ENCODE peak calls at places on chromosome 6, in four cellular contexts. I, F, S and C are unnamed samples.

GRCh38 chr6:156280131-156280530 is 497.0 kb upstream of the ARID1B start:
- DNase-seq in I (peak), F (no peak), S (peak), C (peak)

GRCh38 chr6:2157441-2158127 is 87.8 kb downstream of the GMDS start:
- DNase-seq in I (no peak), F (no peak), S (no peak), C (peak)

GRCh38 chr6:161951139-161951538 is 677.3 kb upstream of the AGPAT4 start:
- DNase-seq in I (no peak), F (no peak), S (no peak), C (no peak)

GRCh38 chr6:115358616-115359015 is 702.1 kb downstream of the FRK start:
- DNase-seq in I (no peak), F (no peak), S (no peak), C (no peak)

GRCh38 chr6:88380083-88380482 is 213.9 kb upstream of the CNR1 start:
- DNase-seq in I (no peak), F (peak), S (no peak), C (no peak)

GRCh38 chr6:164967102-164967501 is 342.3 kb downstream of the C6orf118 start:
- DNase-seq in I (no peak), F (no peak), S (no peak), C (no peak)

GRCh38 chr6:151276112-151276745 is 36.5 kb downstream of the AKAP12 start:
- DNase-seq in I (no peak), F (no peak), S (no peak), C (no peak)

GRCh38 chr6:27862396-27863061 is 49.7 kb downstream of the OR2B2 start:
- DNase-seq in I (no peak), F (no peak), S (no peak), C (no peak)

GRCh38 chr6:6515691-6516607 is 72.6 kb upstream of the LY86 start:
- DNase-seq in I (no peak), F (no peak), S (no peak), C (no peak)

GRCh38 chr6:6712979-6713514 is 124.5 kb downstream of the LY86 start:
- DNase-seq in I (no peak), F (no peak), S (peak), C (no peak)

GRCh38 chr6:19719691-19720127 is 117.5 kb upstream of the ID4 start:
- DNase-seq in I (peak), F (no peak), S (no peak), C (peak)

GRCh38 chr6:48429021-48429420 is 318.0 kb upstream of the PTCHD4 start:
- DNase-seq in I (no peak), F (no peak), S (no peak), C (no peak)

GRCh38 chr6:45843848-45844521 is 171.7 kb downstream of the CLIC5 start:
- DNase-seq in I (no peak), F (no peak), S (peak), C (no peak)

GRCh38 chr6:52526634-52527033 is 50.2 kb downstream of the TRAM2 start:
- DNase-seq in I (no peak), F (no peak), S (no peak), C (no peak)

GRCh38 chr6:26025047-26025893 is 62.0 kb upstream of the HFE start:
- DNase-seq in I (no peak), F (peak), S (no peak), C (no peak)

GRCh38 chr6:153947817-153948447 is 91.1 kb upstream of the OPRM1 start:
- DNase-seq in I (peak), F (peak), S (peak), C (no peak)

GRCh38 chr6:118881440-118882313 is 12.3 kb upstream of the ASF1A start:
- DNase-seq in I (no peak), F (no peak), S (no peak), C (no peak)

GRCh38 chr6:157981395-157982296 is at the start of gene SYNJ2:
- DNase-seq in I (peak), F (peak), S (peak), C (no peak)

GRCh38 chr6:166173292-166173951 is 5.8 kb upstream of the TBXT start:
- DNase-seq in I (peak), F (no peak), S (no peak), C (no peak)

GRCh38 chr6:83354747-83355146 is 76.1 kb downstream of the ME1 start:
- DNase-seq in I (no peak), F (no peak), S (no peak), C (no peak)